ENCODE peak calls at places on chromosomes 5 and 9, in ten cellular contexts. J is kidney, M is endothelial cell, P is fibroblast of pulmonary artery, G is fibroblast of the aortic adventitia, B is fibroblast of lung, R is neural crest cell, O is psoas muscle, T is brain microvascular endothelial cell, C is BJ. E is an unnamed sample.

GRCh38 chr5:60541980-60542379 is 158.0 kb downstream of the DEPDC1B start:
- DNase-seq in R (no peak), J (no peak), G (peak), M (no peak), C (no peak), O (no peak), P (peak), T (peak), B (peak), E (no peak)

GRCh38 chr9:124290053-124290581 is 32.4 kb downstream of the NEK6 start:
- DNase-seq in O (no peak), C (no peak), G (no peak), P (no peak), M (no peak), B (no peak), R (no peak), T (no peak), J (no peak), E (no peak)

GRCh38 chr5:177478711-177479646 is 5.5 kb upstream of the DBN1 start:
- DNase-seq in P (peak), C (no peak), G (peak), B (peak), T (peak), R (no peak), O (peak), J (peak), M (no peak), E (no peak)

GRCh38 chr9:125189011-125189360 is 617 bp downstream of the PPP6C start:
- DNase-seq in B (no peak), R (no peak), J (peak), T (no peak), C (no peak), M (peak), O (peak), G (no peak), P (no peak), E (no peak)

GRCh38 chr5:177983763-177984564 is 12.1 kb downstream of the PROP1 start:
- DNase-seq in J (no peak), P (no peak), T (no peak), M (no peak), R (no peak), B (no peak), C (no peak), G (no peak), O (no peak), E (no peak)

GRCh38 chr9:37410969-37411785 is 11.3 kb upstream of the GRHPR start:
- DNase-seq in C (no peak), M (peak), R (no peak), J (no peak), P (no peak), B (no peak), T (no peak), G (peak), O (no peak), E (peak)

GRCh38 chr5:14086261-14086660 is 56.9 kb upstream of the TRIO start:
- DNase-seq in G (peak), C (no peak), B (peak), O (no peak), P (peak), J (no peak), R (no peak), T (no peak), M (no peak), E (no peak)

GRCh38 chr5:6585168-6585567 is 47.7 kb downstream of the NSUN2 start:
- DNase-seq in B (no peak), J (no peak), C (no peak), M (no peak), T (no peak), O (no peak), G (no peak), R (no peak), P (no peak), E (no peak)

GRCh38 chr5:143342607-143343006 is 60.9 kb downstream of the NR3C1 start:
- DNase-seq in O (no peak), P (no peak), C (no peak), M (no peak), G (no peak), T (no peak), R (no peak), J (no peak), B (no peak), E (no peak)

DNA sequence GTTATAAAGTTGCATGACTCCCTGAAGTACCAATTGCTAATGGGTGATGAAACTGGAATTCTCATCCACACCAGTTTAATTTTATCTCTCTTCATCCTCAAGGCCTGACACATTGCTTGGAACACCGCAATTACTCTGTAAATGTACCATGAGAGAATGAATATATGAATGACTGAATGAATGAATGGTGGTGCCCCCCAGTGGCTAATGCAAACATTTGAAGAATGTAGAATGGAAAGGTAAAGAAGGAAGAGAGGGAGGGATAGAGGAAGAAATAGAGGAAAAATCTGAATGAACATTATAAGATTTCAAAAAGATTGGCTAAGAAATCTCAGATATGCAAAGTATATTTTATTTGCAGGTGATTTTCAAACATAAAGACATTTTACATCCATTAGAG is 13.1 kb downstream of the PAPPA start:
- DNase-seq in P (no peak), M (no peak), O (no peak), T (no peak), B (no peak), C (no peak), R (no peak), G (no peak), J (no peak), E (no peak)
- TF ChIP-seq CTCF in P (peak), M (peak), O (peak), T (peak), B (no peak), C (no peak), R (peak), G (peak), J (no peak), E (peak)

GRCh38 chr5:172772112-172772906 is 1.3 kb upstream of the DUSP1 start:
- DNase-seq in O (peak), M (peak), P (peak), B (peak), G (peak), R (peak), J (peak), C (peak), T (peak), E (peak)
- TF ChIP-seq CTCF in O (peak), M (peak), P (peak), B (peak), G (peak), R (peak), J (peak), C (peak), T (peak), E (peak)

GRCh38 chr9:31137850-31138160 is 1246.6 kb upstream of the ACO1 start:
- DNase-seq in B (no peak), G (peak), M (no peak), O (no peak), C (no peak), T (no peak), P (peak), J (no peak), R (no peak), E (no peak)

GRCh38 chr9:31142456-31142855 is 1242.0 kb upstream of the ACO1 start:
- DNase-seq in P (no peak), C (no peak), G (no peak), B (no peak), J (no peak), O (no peak), T (no peak), R (no peak), M (no peak), E (no peak)

GRCh38 chr9:31137151-31137849 is 1247.1 kb upstream of the ACO1 start:
- DNase-seq in P (peak), B (peak), J (no peak), O (no peak), T (peak), R (no peak), G (peak), M (no peak), C (peak), E (peak)

GRCh38 chr9:31136524-31136923 is 1247.9 kb upstream of the ACO1 start:
- DNase-seq in R (no peak), B (no peak), J (no peak), G (no peak), C (no peak), O (no peak), P (no peak), M (no peak), T (no peak), E (no peak)

GRCh38 chr9:31140316-31140715 is 1244.1 kb upstream of the ACO1 start:
- DNase-seq in T (no peak), B (peak), G (peak), O (no peak), M (no peak), R (no peak), P (peak), C (no peak), J (no peak), E (no peak)
- TF ChIP-seq CTCF in T (peak), B (no peak), G (peak), O (no peak), M (peak), R (peak), P (peak), C (peak), J (no peak), E (peak)

DNA sequence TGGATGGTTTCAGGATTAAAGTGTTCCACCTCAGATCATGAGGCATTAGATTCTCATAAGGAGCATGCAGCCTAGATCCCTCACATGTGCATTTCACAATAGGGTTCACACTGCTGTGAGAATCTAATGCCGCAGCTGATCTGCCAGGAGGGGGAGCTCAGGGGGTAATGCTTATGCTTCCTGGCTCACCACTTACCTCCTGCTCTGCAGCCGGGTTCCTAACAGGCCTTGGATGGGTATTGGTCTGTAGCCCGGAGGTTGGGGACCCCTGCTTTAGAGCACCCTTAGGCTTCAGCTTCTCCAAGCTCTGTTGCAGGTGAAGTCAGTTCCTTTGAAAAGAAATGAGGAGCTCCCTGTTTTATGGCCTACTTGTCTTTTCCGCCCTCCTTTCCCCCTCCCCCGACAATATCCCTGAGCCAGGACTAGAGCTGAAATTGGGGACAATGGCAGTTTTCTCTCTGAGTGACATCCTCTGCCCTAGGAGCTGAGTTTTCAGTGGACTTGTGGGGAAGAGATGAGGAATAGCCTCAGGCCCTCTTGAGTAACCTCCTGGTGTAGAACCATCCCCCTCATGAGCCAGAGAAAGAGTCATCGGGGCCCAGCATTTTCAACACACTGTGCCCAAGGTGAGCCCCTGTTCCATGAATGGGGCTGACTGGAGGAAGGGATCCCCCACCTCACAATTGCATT is 16.2 kb upstream of the MAT2B start:
- DNase-seq in G (peak), O (no peak), J (no peak), T (peak), B (peak), R (no peak), C (no peak), P (peak), M (peak), E (peak)
- TF ChIP-seq CTCF in G (no peak), O (no peak), J (no peak), T (peak), B (no peak), R (no peak), C (peak), P (peak), M (no peak), E (peak)

GRCh38 chr9:30970186-30970585 is 1414.3 kb upstream of the ACO1 start:
- DNase-seq in P (no peak), R (no peak), M (no peak), O (no peak), T (no peak), G (no peak), C (no peak), B (no peak), J (no peak), E (no peak)
- TF ChIP-seq CTCF in P (no peak), R (no peak), M (no peak), O (no peak), T (no peak), G (no peak), C (no peak), B (no peak), J (no peak), E (no peak)

GRCh38 chr5:164959761-164960160 is 1454.3 kb downstream of the MAT2B start:
- DNase-seq in M (no peak), P (no peak), R (no peak), T (no peak), O (no peak), G (no peak), B (no peak), C (no peak), J (no peak), E (no peak)

GRCh38 chr5:164962302-164962961 is 1457.0 kb downstream of the MAT2B start:
- DNase-seq in C (no peak), R (no peak), M (no peak), G (no peak), B (no peak), P (no peak), J (no peak), T (no peak), O (no peak), E (no peak)

DNA sequence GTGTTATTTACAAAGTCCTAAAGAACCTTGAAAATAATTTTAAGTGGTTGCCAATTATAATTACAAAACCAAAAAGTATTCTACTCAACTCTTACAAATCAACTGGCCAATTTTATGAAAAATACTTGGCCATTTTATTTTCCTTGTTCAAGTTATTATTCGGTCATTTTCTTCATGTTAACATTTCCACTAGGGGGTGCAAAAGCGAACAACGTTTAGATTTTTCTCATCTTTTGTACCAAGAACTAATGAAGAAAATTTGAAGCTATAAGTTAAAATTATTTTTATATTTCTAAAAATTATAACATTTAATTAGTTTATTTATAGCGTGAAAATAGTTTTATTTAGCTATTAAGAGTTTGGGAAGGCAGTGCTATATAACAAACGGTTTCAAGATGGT is 1453.3 kb downstream of the MAT2B start:
- DNase-seq in M (no peak), J (no peak), P (no peak), C (no peak), B (peak), G (no peak), R (no peak), T (no peak), O (no peak), E (no peak)
- TF ChIP-seq CTCF in M (peak), J (no peak), P (no peak), C (no peak), B (no peak), G (no peak), R (peak), T (no peak), O (no peak), E (peak)

GRCh38 chr9:123102380-123103113 is 69.1 kb downstream of the GPR21 start:
- DNase-seq in P (no peak), C (no peak), R (no peak), T (peak), J (no peak), M (no peak), O (no peak), B (no peak), G (no peak), E (peak)
- TF ChIP-seq CTCF in P (peak), C (peak), R (no peak), T (peak), J (no peak), M (peak), O (no peak), B (peak), G (no peak), E (peak)

DNA sequence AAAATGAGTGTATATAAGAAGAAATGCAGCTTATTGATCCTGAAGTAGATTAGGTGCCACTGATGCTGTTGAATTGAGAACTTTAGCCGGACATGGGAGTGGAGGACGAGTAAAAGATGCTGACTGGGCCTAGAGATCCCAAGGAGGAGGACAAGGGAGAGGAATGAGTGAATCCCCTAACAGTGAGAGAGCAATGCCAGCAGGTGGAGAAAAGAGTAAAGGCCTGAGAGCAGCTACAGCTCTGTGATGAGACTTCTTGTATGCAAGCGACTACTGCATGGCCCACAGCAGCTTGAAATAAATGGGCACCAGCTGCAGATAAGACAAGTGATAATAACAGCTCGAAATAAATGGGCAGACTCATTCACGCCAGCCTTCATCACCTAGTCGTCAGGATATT is 44.5 kb upstream of the JMY start:
- DNase-seq in G (no peak), C (no peak), P (no peak), R (no peak), J (no peak), T (no peak), B (no peak), M (no peak), O (no peak), E (no peak)
- TF ChIP-seq CTCF in G (no peak), C (no peak), P (no peak), R (no peak), J (no peak), T (no peak), B (no peak), M (no peak), O (no peak), E (no peak)

DNA sequence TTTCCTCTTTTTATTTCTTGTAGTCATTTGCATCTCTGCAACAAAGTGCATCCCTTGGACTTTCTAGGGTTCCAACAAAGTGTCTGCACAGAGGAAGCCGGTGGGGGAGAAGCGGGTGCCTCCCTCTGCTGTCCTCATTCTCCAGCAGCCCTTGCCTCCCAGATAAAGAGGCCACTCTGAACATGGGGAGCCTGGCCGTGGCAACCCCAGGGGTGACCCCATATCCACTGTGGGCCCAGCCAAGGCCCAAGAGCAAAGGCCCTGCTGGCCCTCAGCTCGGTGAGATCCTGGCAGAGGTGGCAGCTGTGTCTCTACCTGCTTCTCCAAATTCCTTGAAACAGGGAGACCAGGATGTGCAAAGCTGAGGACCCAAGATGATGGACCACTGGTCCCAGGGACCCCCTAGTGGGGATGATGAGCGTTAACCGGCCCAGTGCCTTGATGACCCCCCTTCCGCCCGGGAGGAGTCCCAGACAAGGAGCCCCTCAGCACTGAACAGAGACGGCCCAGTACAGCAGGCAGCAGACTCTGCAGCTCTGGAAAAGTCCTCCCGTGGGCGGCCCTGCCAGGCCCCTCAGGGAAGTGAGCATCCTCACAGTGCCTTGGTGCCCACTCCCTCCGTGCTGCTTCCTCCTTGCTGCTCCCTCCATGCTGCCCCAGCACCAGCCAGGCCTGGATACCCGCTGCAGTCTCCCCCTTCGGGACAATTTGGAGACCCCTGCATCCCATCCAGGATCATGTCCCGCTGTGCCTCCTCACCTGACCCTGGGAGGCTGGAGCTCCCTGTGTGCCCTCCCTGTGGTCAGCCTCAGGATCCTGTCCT is 62.5 kb downstream of the MRPL36 start:
- DNase-seq in G (no peak), P (no peak), C (no peak), T (no peak), B (no peak), O (no peak), J (peak), M (peak), R (no peak), E (no peak)
- TF ChIP-seq CTCF in G (no peak), P (no peak), C (no peak), T (no peak), B (no peak), O (no peak), J (no peak), M (no peak), R (no peak), E (no peak)

DNA sequence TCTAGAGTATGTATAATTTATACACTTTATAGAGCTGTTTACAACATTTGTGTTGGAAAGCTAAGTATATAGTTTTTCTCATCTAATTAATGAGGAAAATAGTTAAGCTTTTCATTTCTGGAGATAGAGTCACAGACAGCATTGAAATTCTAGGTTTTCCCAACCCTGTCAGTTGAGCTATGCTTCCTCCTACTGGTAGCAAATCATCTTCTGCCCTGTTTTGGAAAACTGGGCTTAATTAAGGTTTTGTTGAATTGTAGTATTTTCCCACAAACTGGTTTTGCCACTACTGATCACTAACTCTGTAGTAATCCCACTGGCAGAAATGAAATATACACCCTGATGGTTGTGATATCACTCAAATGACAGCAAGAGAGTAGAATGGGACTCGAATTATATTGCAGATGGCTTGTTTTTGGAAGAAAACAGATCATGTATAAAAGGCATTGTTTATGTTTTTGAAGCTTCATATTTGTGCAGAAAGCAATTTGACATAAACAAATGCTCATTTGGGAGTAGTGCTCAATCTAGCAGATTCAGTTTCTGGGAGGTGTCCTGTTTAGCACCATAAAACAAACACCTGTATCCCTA is 46.6 kb downstream of the CD180 start:
- DNase-seq in O (no peak), P (peak), G (peak), B (peak), M (no peak), T (peak), R (no peak), C (no peak), J (no peak), E (peak)
- TF ChIP-seq CTCF in O (no peak), P (peak), G (peak), B (peak), M (no peak), T (peak), R (peak), C (peak), J (peak), E (peak)

E was measured in HFFc6.